ENCODE peak calls at places on chromosome 3, in five cellular contexts. L, F, J, A and I are unnamed samples.

GRCh38 chr3:183489455-183490210 is 61.2 kb upstream of the MCF2L2 start:
- DNase-seq in L (no peak), J (peak; percentile 76), A (no peak), F (no peak), I (no peak)

GRCh38 chr3:141940204-141940776 is 63.8 kb downstream of the ATP1B3 start:
- DNase-seq in L (no peak), A (no peak), J (peak; percentile 99), F (no peak), I (no peak)

GRCh38 chr3:48715179-48715800 is 1.7 kb downstream of the IP6K2 start:
- DNase-seq in J (peak; percentile 66), L (no peak), A (no peak), F (no peak), I (no peak)

GRCh38 chr3:64019271-64019670 is 4.0 kb downstream of the PSMD6 start:
- DNase-seq in F (no peak), A (no peak), L (no peak), J (peak; percentile 10), I (no peak)

GRCh38 chr3:134718736-134719135 is 67.9 kb upstream of the KY start:
- DNase-seq in L (no peak), J (no peak), F (no peak), A (no peak), I (no peak)

GRCh38 chr3:173911446-173911845 is 513.9 kb downstream of the NLGN1 start:
- DNase-seq in A (no peak), J (no peak), L (no peak), F (no peak), I (no peak)

GRCh38 chr3:129245141-129245540 is 4.3 kb upstream of the COPG1 start:
- DNase-seq in J (peak; percentile 84), L (no peak), F (no peak), A (no peak), I (no peak)

GRCh38 chr3:168998792-168999191 is 664.7 kb downstream of the MECOM start:
- DNase-seq in A (no peak), F (no peak), J (peak; percentile 67), L (no peak), I (no peak)

GRCh38 chr3:153287017-153287416 is 125.0 kb downstream of the RAP2B start:
- DNase-seq in L (no peak), F (no peak), J (peak; percentile 96), A (no peak), I (no peak)

GRCh38 chr3:171380711-171381435 is 79.3 kb downstream of the TNIK start:
- DNase-seq in L (no peak), A (no peak), F (no peak), J (no peak), I (no peak)

GRCh38 chr3:48561045-48561736 is 2.4 kb downstream of the UCN2 start:
- DNase-seq in A (no peak), F (peak; percentile 56), L (no peak), J (peak; percentile 40), I (peak; percentile 79)

GRCh38 chr3:126661532-126661931 is 6.6 kb upstream of the TXNRD3 start:
- DNase-seq in A (no peak), L (no peak), J (peak; percentile 15), F (no peak), I (no peak)

GRCh38 chr3:127680146-127680661 is 7.5 kb downstream of the ABTB1 start:
- DNase-seq in F (no peak), J (no peak), A (no peak), L (no peak), I (no peak)

GRCh38 chr3:187807086-187807862 is 62.0 kb upstream of the BCL6 start:
- DNase-seq in L (no peak), J (peak; percentile 86), F (no peak), A (no peak), I (no peak)

GRCh38 chr3:178084938-178085816 is 451.1 kb upstream of the KCNMB2 start:
- DNase-seq in J (no peak), F (peak; percentile 24), A (peak; percentile 17), L (no peak), I (no peak)

GRCh38 chr3:160860346-160860745 is 104.3 kb downstream of the PPM1L start:
- DNase-seq in A (no peak), L (no peak), J (no peak), F (no peak), I (no peak)

GRCh38 chr3:38480093-38480445 is 16.1 kb upstream of the EXOG start:
- DNase-seq in F (no peak), L (no peak), A (no peak), J (no peak), I (no peak)

GRCh38 chr3:38479431-38480092 is 16.6 kb upstream of the EXOG start:
- DNase-seq in L (no peak), A (no peak), J (peak; percentile 65), F (peak; percentile 29), I (peak; percentile 83)

GRCh38 chr3:38480930-38481329 is 15.2 kb upstream of the EXOG start:
- DNase-seq in J (no peak), L (no peak), A (no peak), F (no peak), I (no peak)

GRCh38 chr3:38478901-38479300 is 17.2 kb upstream of the EXOG start:
- DNase-seq in A (no peak), L (no peak), J (no peak), F (no peak), I (no peak)

GRCh38 chr3:38482951-38483350 is 13.2 kb upstream of the EXOG start:
- DNase-seq in A (no peak), F (no peak), J (no peak), L (no peak), I (no peak)
- TF ChIP-seq CTCF in A (no peak), F (no peak), J (no peak), L (no peak), I (no peak)

DNA sequence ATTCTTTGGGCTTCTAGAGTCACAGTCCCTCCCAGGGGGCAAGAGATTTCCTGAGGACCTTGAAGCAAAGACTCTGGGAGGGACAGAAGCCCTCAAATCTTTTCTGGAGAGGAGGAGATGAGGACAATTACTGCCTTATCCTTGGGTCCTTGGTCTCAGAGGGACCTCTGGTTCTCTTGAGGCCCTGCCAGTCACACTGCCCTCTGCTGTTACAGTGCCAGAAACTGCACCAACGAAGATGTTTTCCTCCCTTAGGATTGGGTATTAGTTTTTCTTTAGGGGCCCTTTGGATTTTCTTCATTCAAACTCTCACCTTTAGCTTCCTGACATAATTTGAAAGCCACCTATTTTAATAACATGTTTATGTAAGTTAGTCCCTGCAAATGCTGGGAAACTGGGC is 58.2 kb upstream of the SCN5A start:
- DNase-seq in A (no peak), F (no peak), L (no peak), J (peak; percentile 15), I (no peak)
- TF ChIP-seq CTCF in A (no peak), F (peak; percentile 54), L (peak; percentile 62), J (peak; percentile 42), I (no peak)

DNA sequence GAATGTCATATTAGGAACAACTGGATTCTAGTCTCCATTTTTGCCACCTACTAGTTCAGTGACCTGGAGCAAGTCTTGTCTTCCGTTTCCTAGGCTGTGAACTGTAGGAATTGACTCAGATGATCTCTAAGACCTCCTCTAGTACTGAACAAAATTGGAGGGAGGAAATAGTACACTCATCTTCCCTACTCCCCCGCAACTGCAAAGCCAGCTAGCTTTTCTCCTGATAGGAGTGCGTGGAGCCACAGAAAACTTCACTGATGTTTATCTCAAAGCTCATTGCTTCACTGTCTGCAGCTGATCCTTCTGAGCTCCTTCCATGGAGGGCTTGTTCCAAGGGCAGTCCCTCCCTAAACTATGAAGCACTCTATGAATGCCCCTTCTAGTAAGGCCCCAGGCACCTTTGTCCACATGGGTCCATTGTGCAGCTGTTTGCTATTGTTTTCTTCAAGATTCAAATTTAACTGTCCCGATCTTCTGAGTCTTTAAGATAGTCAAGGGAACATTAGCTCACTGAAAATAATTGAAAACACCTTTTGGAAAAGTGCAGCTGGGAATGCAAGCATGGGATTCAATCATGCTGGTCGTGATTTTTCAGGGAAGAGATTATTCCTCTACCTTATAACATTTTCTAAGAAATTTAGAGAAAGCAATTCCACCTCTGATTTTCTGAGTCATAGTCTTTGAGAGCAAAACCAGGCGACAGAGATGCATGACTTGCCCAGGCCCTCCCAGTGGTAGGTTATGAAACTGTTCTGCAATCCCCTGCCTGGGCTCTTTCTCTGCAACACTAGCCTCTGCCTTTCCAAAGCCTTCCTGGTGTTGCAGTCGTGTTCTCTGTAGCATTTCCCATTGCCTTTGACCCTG is 24.3 kb downstream of the FILIP1L start:
- DNase-seq in A (no peak), F (no peak), J (peak; percentile 61), L (no peak), I (peak; percentile 16)
- TF ChIP-seq CTCF in A (peak; percentile 42), F (peak; percentile 56), J (peak; percentile 66), L (peak; percentile 56), I (peak; percentile 13)

GRCh38 chr3:99498544-99499234 is 139.7 kb upstream of the COL8A1 start:
- DNase-seq in A (no peak), F (no peak), J (no peak), L (no peak), I (no peak)
- TF ChIP-seq CTCF in A (peak; percentile 54), F (no peak), J (no peak), L (no peak), I (no peak)